ENCODE peak calls at places on chromosome 17, in five cellular contexts. P is SK-N-SH, N is Panc1, Q is transverse colon, E is A549. O is an unnamed sample.

GRCh38 chr17:51860934-51861561 is 297.5 kb downstream of the CA10 start:
- DNase-seq in P (peak; percentile 50), N (no peak), Q (peak; percentile 47), E (peak; percentile 7), O (no peak)

GRCh38 chr17:71494456-71494855 is 626.4 kb upstream of the SOX9 start:
- DNase-seq in P (no peak), N (no peak), Q (no peak), E (no peak), O (no peak)

GRCh38 chr17:74987909-74988711 is 678 bp downstream of the CDR2L start:
- DNase-seq in P (peak; percentile 86), N (no peak), Q (peak; percentile 78), E (no peak), O (no peak)

GRCh38 chr17:34118564-34118963 is 136.5 kb upstream of the CCL2 start:
- DNase-seq in P (no peak), N (no peak), Q (no peak), E (no peak), O (no peak)

GRCh38 chr17:37726891-37727780 is 17.7 kb downstream of the HNF1B start:
- DNase-seq in P (no peak), N (no peak), Q (peak; percentile 69), E (no peak), O (no peak)

GRCh38 chr17:32876414-32877163 is at the start of gene MYO1D:
- DNase-seq in P (peak; percentile 73), N (no peak), Q (peak; percentile 88), E (peak; percentile 35), O (peak; percentile 80)

GRCh38 chr17:19933221-19933620 is 44.4 kb downstream of the AKAP10 start:
- DNase-seq in P (no peak), N (no peak), Q (no peak), E (no peak), O (no peak)

GRCh38 chr17:29291163-29291752 is 2.7 kb downstream of the NUFIP2 start:
- DNase-seq in P (peak; percentile 50), N (peak; percentile 51), Q (no peak), E (peak; percentile 51), O (no peak)

GRCh38 chr17:36856169-36856568 is 81.1 kb upstream of the LHX1 start:
- DNase-seq in P (no peak), N (no peak), Q (no peak), E (no peak), O (no peak)

GRCh38 chr17:48997103-48997826 is at the start of gene IGF2BP1:
- DNase-seq in P (peak; percentile 61), N (no peak), Q (no peak), E (peak; percentile 88), O (no peak)
- H3K27ac ChIP-seq in P (no peak within 1 kb of the TSS), N (peak within 1 kb of the TSS; percentile 97), Q (no peak within 1 kb of the TSS), E (peak within 1 kb of the TSS; percentile 97), O (no peak within 1 kb of the TSS)

DNA sequence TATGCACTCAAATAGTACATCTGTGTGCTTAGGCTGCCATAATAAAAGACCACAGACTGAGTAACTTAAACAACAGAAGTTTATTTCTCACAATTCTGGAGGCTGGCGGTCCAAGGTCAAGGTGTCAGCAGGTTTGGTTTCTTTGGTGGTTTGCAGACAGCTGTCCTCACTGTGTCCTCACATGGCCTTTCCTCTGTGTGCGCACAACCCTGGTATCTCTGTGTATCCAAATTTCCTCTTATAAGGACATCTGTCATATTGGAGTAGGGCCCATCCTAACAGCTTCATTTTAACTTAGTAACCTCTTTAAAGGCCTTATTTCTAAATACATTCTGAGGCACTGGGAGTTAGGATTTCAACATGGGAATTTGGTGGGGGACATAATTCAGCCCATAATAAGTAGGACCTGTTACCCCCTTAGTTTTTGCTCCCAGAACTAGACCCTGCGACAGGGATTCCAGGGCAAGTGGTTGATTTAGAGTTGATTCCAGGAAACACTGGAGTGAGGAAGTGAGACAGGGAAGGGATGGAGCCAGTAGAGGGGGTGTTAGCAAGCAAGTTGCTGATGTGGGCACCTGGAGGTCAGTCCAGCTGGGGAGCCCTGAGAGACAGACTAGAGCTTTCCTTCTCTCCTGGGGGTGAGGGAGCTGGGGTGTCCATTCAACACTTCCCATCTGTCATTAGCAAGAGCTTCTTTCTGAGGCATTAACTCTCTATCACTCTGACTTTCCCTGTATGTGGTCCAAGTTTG is 10.9 kb upstream of the ALKBH5 start:
- DNase-seq in P (peak; percentile 20), N (no peak), Q (no peak), E (no peak), O (no peak)
- TF ChIP-seq CTCF in P (no peak), N (no peak), Q (no peak), E (no peak), O (no peak)

GRCh38 chr17:61249649-61250301 is 149.9 kb upstream of the TBX2 start:
- DNase-seq in P (no peak), N (no peak), Q (no peak), E (no peak), O (no peak)
- H3K4me1 ChIP-seq in P (peaks cover 47% of the 10 kb centered on the region), N (peaks cover 2% of the 10 kb centered on the region), Q (peaks cover 37% of the 10 kb centered on the region), E (peaks cover 44% of the 10 kb centered on the region), O (peaks cover 20% of the 10 kb centered on the region)

DNA sequence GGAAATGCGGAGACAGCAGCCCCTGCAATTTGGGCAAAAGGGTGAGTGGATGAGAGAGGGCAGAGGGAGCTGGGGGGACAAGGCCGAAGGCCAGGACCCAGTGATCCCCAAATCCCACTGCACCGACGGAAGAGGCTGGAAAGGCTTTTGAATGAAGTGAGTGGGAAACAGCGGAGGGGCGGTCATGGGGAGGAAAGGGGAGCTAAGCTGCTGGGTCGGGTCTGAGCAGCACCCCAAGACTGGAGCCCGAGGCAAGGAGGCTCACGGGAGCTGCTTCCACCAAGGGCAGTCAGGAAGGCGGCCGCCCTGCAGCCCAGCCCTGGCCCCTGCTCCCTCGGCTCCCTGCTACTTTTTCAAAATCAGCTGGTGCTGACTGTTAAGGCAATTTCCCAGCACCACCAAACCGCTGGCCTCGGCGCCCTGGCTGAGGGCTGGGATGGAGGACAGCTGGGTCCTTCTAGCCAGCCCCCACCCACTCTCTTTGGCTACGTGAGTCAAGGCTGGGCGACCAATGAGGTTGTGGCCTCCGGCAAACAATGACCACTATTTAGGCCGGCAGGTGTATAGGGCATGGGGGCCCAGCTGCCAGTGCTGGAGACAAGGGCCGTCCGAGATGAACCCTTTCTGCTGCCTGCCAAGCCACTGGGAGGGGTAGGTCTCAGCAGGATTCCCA is 509 bp downstream of the SERPINF1 start:
- DNase-seq in P (peak; percentile 67), N (no peak), Q (no peak), E (no peak), O (no peak)
- H3K27ac ChIP-seq in P (peak overlapping the region; percentile 51), N (no peak overlapping the region), Q (peak overlapping the region; percentile 85), E (peak overlapping the region; percentile 82), O (no peak overlapping the region)

DNA sequence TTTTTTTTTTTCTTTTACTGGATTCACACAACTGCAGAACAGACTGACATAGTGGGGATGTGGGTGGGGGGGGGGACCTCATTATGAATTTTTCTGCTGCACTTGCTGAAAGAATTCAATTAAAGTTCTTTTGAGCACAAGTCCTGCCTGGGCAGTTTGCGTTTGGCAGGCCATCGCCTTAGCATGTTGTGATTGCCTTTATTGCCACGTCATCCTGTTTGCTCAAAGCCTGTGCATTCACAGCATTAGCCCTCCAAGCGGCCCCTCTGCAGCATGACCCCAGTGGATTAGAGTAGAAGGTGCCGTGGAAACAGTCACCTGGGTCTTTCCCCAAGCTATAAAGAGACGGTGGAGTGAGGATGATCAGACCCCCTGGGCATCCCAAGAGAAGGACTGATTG is 17.1 kb downstream of the MSI2 start:
- DNase-seq in P (no peak), N (no peak), Q (no peak), E (no peak), O (no peak)
- TF ChIP-seq CTCF in P (no peak), N (no peak), Q (no peak), E (no peak), O (no peak)

DNA sequence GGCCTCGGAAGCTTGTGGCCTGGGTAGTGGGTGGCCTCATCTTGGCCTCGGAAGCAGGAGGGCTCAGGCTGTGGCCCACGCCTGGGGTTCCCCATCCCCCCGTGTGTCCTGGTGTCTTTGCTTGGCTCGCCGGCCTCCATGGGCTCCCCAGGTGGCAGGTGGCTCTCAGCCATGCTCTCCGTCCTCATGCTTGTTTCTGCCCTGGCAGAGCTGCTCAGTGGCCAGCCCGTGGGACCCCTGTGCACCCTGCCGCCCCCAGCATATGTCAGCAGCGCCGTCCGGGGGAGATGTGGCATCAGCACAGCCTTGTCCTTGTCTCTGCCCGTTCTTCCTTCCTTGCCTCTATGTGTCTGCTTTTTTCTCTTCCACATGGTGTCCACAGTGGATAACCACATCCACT is 38.5 kb downstream of the TBCD start:
- DNase-seq in P (no peak), N (no peak), Q (no peak), E (no peak), O (no peak)
- H3K4me1 ChIP-seq in P (peaks cover 3% of the 10 kb centered on the region), N (no peaks in the 10 kb centered on the region), Q (peaks cover 3% of the 10 kb centered on the region), E (no peaks in the 10 kb centered on the region), O (peaks cover 13% of the 10 kb centered on the region)